ENCODE peak calls at places on chromosomes 6 and 20, in seven cellular contexts. U is GM23338, R is transverse colon, G is endothelial cell of umbilical vein, T is HCT116, Q is SK-N-SH, N is spleen. D is an unnamed sample.
A peak's percentile ranks its signal among the peaks of the same experiment; 100 is the strongest.

GRCh38 chr20:19880256-19881079 is 122.4 kb downstream of the RIN2 start:
- DNase-seq in N (no peak), G (no peak), U (no peak), Q (no peak), R (no peak), T (peak; percentile 36), D (no peak)

GRCh38 chr6:14573267-14573666 is 455.7 kb downstream of the CD83 start:
- DNase-seq in Q (no peak), N (no peak), R (no peak), G (no peak), U (no peak), T (no peak), D (no peak)

GRCh38 chr20:3156811-3157619 is 2.6 kb downstream of the FASTKD5 start:
- DNase-seq in Q (no peak), T (no peak), U (no peak), N (no peak), G (no peak), R (no peak), D (no peak)

GRCh38 chr6:3915076-3915791 is 66.1 kb downstream of the FAM50B start:
- DNase-seq in G (no peak), N (peak; percentile 44), R (no peak), T (no peak), Q (no peak), U (no peak), D (no peak)

GRCh38 chr20:39849664-39850063 is 839.4 kb downstream of the MAFB start:
- DNase-seq in Q (peak; percentile 70), R (peak; percentile 30), N (peak; percentile 84), U (no peak), T (no peak), G (peak; percentile 77), D (no peak)

GRCh38 chr6:114258376-114258775 is 84.4 kb downstream of the HS3ST5 start:
- DNase-seq in T (no peak), U (no peak), G (no peak), R (no peak), Q (no peak), N (no peak), D (no peak)

GRCh38 chr6:21754891-21755290 is 161.3 kb downstream of the SOX4 start:
- DNase-seq in N (no peak), U (no peak), R (no peak), T (peak; percentile 69), G (peak; percentile 31), Q (no peak), D (no peak)

GRCh38 chr6:7696061-7696460 is 29.8 kb upstream of the BMP6 start:
- DNase-seq in T (no peak), G (no peak), N (no peak), U (no peak), R (no peak), Q (no peak), D (no peak)

GRCh38 chr6:101730954-101731353 is 337.4 kb downstream of the GRIK2 start:
- DNase-seq in G (peak; percentile 17), Q (no peak), N (no peak), U (no peak), T (no peak), R (no peak), D (no peak)

GRCh38 chr6:109182590-109182989 is 87.3 kb downstream of the CEP57L1 start:
- DNase-seq in Q (no peak), N (no peak), G (no peak), U (no peak), T (no peak), R (no peak), D (no peak)

GRCh38 chr6:20399518-20399917 is 2.2 kb upstream of the E2F3 start:
- DNase-seq in Q (no peak), T (no peak), U (no peak), N (no peak), G (no peak), R (no peak), D (no peak)

GRCh38 chr6:135851442-135852271 is at the start of gene PDE7B:
- DNase-seq in Q (peak; percentile 79), U (peak; percentile 56), N (peak; percentile 89), G (peak; percentile 89), R (peak; percentile 74), T (no peak), D (no peak)

GRCh38 chr20:6333110-6333509 is 210.3 kb upstream of the FERMT1 start:
- DNase-seq in G (no peak), U (no peak), R (no peak), N (peak; percentile 18), T (no peak), Q (no peak), D (no peak)

GRCh38 chr6:105898286-105898685 is 187.8 kb upstream of the PRDM1 start:
- DNase-seq in U (no peak), T (no peak), N (no peak), R (peak; percentile 19), Q (no peak), G (no peak), D (no peak)

GRCh38 chr20:61117725-61118124 is 134.3 kb upstream of the CDH4 start:
- DNase-seq in Q (no peak), T (no peak), U (no peak), R (no peak), N (no peak), G (no peak), D (no peak)

GRCh38 chr20:61118429-61119224 is 133.4 kb upstream of the CDH4 start:
- DNase-seq in G (no peak), T (no peak), U (no peak), R (no peak), N (no peak), Q (no peak), D (no peak)

GRCh38 chr20:61120595-61121515 is 131.2 kb upstream of the CDH4 start:
- DNase-seq in T (no peak), G (no peak), N (no peak), Q (no peak), U (peak; percentile 64), R (no peak), D (no peak)

GRCh38 chr20:61121661-61122060 is 130.4 kb upstream of the CDH4 start:
- DNase-seq in T (no peak), R (no peak), U (no peak), G (no peak), Q (no peak), N (no peak), D (no peak)

GRCh38 chr20:61119263-61119662 is 132.8 kb upstream of the CDH4 start:
- DNase-seq in G (no peak), Q (no peak), R (no peak), T (no peak), U (no peak), N (no peak), D (no peak)
- H3K27ac ChIP-seq in G (no peak overlapping the region), Q (no peak overlapping the region), R (no peak overlapping the region), T (no peak overlapping the region), U (no peak overlapping the region), N (no peak overlapping the region), D (no peak overlapping the region)

DNA sequence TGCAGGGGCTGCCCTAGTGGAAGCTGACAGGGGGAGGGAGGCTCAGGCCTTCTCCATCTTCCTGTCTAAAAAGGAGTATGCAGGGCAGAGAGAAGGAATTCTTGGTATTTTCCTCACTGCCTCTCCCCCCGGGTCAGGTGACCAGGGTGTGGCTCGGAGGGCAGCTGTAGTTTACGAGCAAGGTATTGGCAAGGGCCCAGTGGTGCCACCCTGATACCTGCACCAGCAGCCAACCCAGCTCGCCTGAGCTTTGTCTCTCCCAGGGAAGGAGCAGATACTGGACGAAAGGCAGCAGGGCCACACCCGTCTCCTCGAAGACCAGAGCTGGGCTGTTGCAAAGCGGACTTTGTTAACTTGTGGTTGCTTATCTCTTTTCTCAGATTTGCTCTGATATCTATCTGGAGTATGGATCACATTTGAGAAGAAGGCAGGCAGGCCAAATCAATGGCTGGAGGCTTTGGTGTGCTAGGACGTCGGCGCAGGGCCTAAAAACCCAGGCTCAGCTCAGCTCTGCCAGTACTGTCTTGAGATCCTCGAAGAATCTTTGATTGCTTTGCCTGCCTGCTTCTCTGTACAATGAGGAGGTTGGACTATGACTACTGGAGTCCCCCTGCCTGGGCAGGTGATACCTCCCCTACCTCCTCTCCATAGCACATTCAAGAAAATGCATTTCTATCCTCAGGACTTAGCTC is 25.3 kb downstream of the KCNK5 start:
- DNase-seq in U (peak; percentile 46), R (peak; percentile 95), T (peak; percentile 27), Q (no peak), G (no peak), N (no peak), D (no peak)
- TF ChIP-seq POLR2AphosphoS5 in U (no peak), R (peak; percentile 67), T (peak; percentile 46), Q (no peak), G (no peak), N (no peak), D (no peak)

GRCh38 chr6:133855599-133855972 is 33.3 kb upstream of the TCF21 start:
- DNase-seq in G (no peak), T (no peak), R (no peak), Q (no peak), N (no peak), U (no peak), D (no peak)

GRCh38 chr6:133856911-133857310 is 32.0 kb upstream of the TCF21 start:
- DNase-seq in U (no peak), G (no peak), T (no peak), Q (no peak), N (no peak), R (no peak), D (no peak)

GRCh38 chr6:133855994-133856393 is 32.9 kb upstream of the TCF21 start:
- DNase-seq in N (no peak), U (peak; percentile 14), R (no peak), T (no peak), Q (no peak), G (no peak), D (no peak)

GRCh38 chr6:133854167-133854632 is 34.7 kb upstream of the TCF21 start:
- DNase-seq in G (no peak), N (no peak), Q (no peak), T (no peak), U (peak; percentile 74), R (no peak), D (no peak)

DNA sequence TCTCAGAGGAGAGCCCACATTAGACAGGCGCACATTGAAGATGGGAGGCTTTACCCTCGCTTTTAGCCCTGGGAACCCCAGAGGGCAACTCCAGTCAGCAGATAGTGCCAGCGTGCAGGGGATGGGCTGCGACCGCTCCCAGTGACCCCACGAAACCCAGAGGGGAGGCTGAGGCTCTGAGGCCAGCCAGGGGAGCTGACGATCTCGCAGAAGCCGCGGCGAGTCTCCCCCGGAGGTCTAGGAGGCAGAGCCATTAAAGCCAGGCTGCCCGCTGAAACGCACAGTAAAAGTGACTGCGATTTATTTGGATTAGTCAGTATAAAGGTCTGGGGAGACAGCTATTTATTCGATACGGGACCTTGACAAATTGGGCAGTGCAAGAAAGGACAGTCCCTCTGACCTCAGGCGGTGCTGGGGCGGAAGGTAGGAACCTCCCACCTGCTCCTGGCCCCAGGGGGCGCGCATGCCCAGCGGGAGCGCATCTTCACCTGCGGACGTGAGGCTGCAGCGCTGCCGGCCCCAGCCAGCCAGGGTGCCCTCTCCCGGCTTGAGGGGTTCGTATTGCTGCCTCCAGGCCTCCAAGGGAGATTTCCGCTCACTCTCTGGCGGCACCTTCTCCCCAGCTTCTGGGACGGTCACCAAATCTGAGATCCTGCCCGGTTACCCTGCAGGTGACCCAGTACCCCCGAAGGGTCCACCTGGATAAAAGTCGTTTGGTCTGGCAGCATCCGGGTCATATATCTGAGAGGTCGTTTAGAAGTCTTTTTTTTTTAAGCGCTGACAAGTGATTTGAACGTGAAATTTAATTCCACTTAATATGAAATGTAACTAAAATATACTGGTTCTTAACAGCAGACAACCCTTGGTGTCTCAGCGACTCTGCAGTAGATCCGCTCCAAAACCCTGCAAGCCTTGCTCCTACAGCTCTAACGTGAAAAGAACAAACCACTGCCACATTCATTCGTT is 34.0 kb upstream of the TCF21 start:
- DNase-seq in R (no peak), Q (peak; percentile 24), N (peak; percentile 65), T (no peak), G (no peak), U (peak; percentile 54), D (no peak)
- TF ChIP-seq CTCF in R (no peak), Q (no peak), N (no peak), T (no peak), G (no peak), U (no peak), D (no peak)

GRCh38 chr6:10460096-10460495 is 45.2 kb upstream of the TFAP2A start:
- DNase-seq in N (no peak), Q (no peak), R (no peak), U (no peak), T (no peak), G (no peak), D (no peak)
- H3K27ac ChIP-seq in N (no peak overlapping the region), Q (no peak overlapping the region), R (no peak overlapping the region), U (no peak overlapping the region), T (no peak overlapping the region), G (no peak overlapping the region), D (no peak overlapping the region)

D was measured in vagina.